ENCODE peak calls at places on chromosome 1, in seven cellular contexts. One of them, this sample, is unnamed.

GRCh38 chr1:205936316-205936715 is 6.9 kb downstream of the SLC26A9 start:
- DNase-seq in Jurkat, Clone E6-1: no peak
- DNase-seq in NCI-H774: no peak
- DNase-seq in COR-L47: no peak
- DNase-seq in Right ventricle myocardium superior: no peak
- DNase-seq in neuronal stem cell: no peak
- DNase-seq in endothelial cell: no peak
- DNase-seq in this sample: no peak

GRCh38 chr1:31218705-31219104 is 21.0 kb downstream of the NKAIN1 start:
- DNase-seq in Right ventricle myocardium superior: no peak
- DNase-seq in Jurkat, Clone E6-1: no peak
- DNase-seq in COR-L47: no peak
- DNase-seq in endothelial cell: no peak
- DNase-seq in neuronal stem cell: no peak
- DNase-seq in NCI-H774: no peak
- DNase-seq in this sample: no peak

GRCh38 chr1:46153228-46153627 is 20.8 kb upstream of the PIK3R3 start:
- DNase-seq in Right ventricle myocardium superior: no peak
- DNase-seq in NCI-H774: no peak
- DNase-seq in endothelial cell: no peak
- DNase-seq in neuronal stem cell: no peak
- DNase-seq in COR-L47: no peak
- DNase-seq in Jurkat, Clone E6-1: no peak
- DNase-seq in this sample: no peak

GRCh38 chr1:162276493-162276892 is 100.2 kb downstream of the SPATA46 start:
- DNase-seq in endothelial cell: no peak
- DNase-seq in Jurkat, Clone E6-1: peak
- DNase-seq in COR-L47: peak
- DNase-seq in NCI-H774: no peak
- DNase-seq in neuronal stem cell: no peak
- DNase-seq in Right ventricle myocardium superior: no peak
- DNase-seq in this sample: no peak

GRCh38 chr1:46558141-46558963 is 6.9 kb upstream of the KNCN start:
- DNase-seq in NCI-H774: no peak
- DNase-seq in Jurkat, Clone E6-1: no peak
- DNase-seq in neuronal stem cell: peak
- DNase-seq in COR-L47: no peak
- DNase-seq in endothelial cell: no peak
- DNase-seq in Right ventricle myocardium superior: no peak
- DNase-seq in this sample: no peak

GRCh38 chr1:202014915-202015676 is 4.7 kb downstream of the ELF3 start:
- DNase-seq in Right ventricle myocardium superior: no peak
- DNase-seq in NCI-H774: no peak
- DNase-seq in Jurkat, Clone E6-1: no peak
- DNase-seq in neuronal stem cell: no peak
- DNase-seq in COR-L47: no peak
- DNase-seq in endothelial cell: no peak
- DNase-seq in this sample: no peak

GRCh38 chr1:66244429-66244828 is 289.5 kb upstream of the SGIP1 start:
- DNase-seq in endothelial cell: no peak
- DNase-seq in Jurkat, Clone E6-1: no peak
- DNase-seq in NCI-H774: no peak
- DNase-seq in neuronal stem cell: no peak
- DNase-seq in Right ventricle myocardium superior: no peak
- DNase-seq in COR-L47: no peak
- DNase-seq in this sample: peak

GRCh38 chr1:228487336-228488106 is at the start of gene RNF187:
- DNase-seq in Right ventricle myocardium superior: peak
- DNase-seq in Jurkat, Clone E6-1: no peak
- DNase-seq in endothelial cell: peak
- DNase-seq in NCI-H774: peak
- DNase-seq in neuronal stem cell: no peak
- DNase-seq in COR-L47: peak
- DNase-seq in this sample: peak

GRCh38 chr1:173128737-173129136 is 78.0 kb upstream of the TNFSF18 start:
- DNase-seq in Jurkat, Clone E6-1: no peak
- DNase-seq in NCI-H774: no peak
- DNase-seq in endothelial cell: no peak
- DNase-seq in neuronal stem cell: no peak
- DNase-seq in Right ventricle myocardium superior: no peak
- DNase-seq in COR-L47: no peak
- DNase-seq in this sample: no peak

GRCh38 chr1:172270605-172271004 is 149.9 kb upstream of the C1orf105 start:
- DNase-seq in COR-L47: no peak
- DNase-seq in NCI-H774: no peak
- DNase-seq in neuronal stem cell: no peak
- DNase-seq in Right ventricle myocardium superior: no peak
- DNase-seq in Jurkat, Clone E6-1: no peak
- DNase-seq in endothelial cell: no peak
- DNase-seq in this sample: no peak

GRCh38 chr1:179043907-179044306 is 18.2 kb downstream of the FAM20B start:
- DNase-seq in COR-L47: no peak
- DNase-seq in Right ventricle myocardium superior: no peak
- DNase-seq in Jurkat, Clone E6-1: no peak
- DNase-seq in neuronal stem cell: no peak
- DNase-seq in NCI-H774: no peak
- DNase-seq in endothelial cell: no peak
- DNase-seq in this sample: no peak

GRCh38 chr1:159141584-159142518 is 29.6 kb upstream of the CADM3 start:
- DNase-seq in neuronal stem cell: peak
- DNase-seq in Jurkat, Clone E6-1: no peak
- DNase-seq in endothelial cell: peak
- DNase-seq in Right ventricle myocardium superior: no peak
- DNase-seq in NCI-H774: peak
- DNase-seq in COR-L47: no peak
- DNase-seq in this sample: peak

GRCh38 chr1:164823486-164824279 is 264.7 kb downstream of the PBX1 start:
- DNase-seq in Jurkat, Clone E6-1: no peak
- DNase-seq in neuronal stem cell: no peak
- DNase-seq in NCI-H774: no peak
- DNase-seq in endothelial cell: no peak
- DNase-seq in COR-L47: no peak
- DNase-seq in Right ventricle myocardium superior: peak
- DNase-seq in this sample: no peak

GRCh38 chr1:44031051-44031899 is at the start of gene SLC6A9:
- DNase-seq in neuronal stem cell: peak
- DNase-seq in endothelial cell: peak
- DNase-seq in COR-L47: no peak
- DNase-seq in Jurkat, Clone E6-1: no peak
- DNase-seq in NCI-H774: no peak
- DNase-seq in Right ventricle myocardium superior: peak
- DNase-seq in this sample: peak

GRCh38 chr1:107196973-107197562 is 56.2 kb downstream of the NTNG1 start:
- DNase-seq in NCI-H774: no peak
- DNase-seq in endothelial cell: peak
- DNase-seq in Right ventricle myocardium superior: no peak
- DNase-seq in neuronal stem cell: peak
- DNase-seq in Jurkat, Clone E6-1: peak
- DNase-seq in COR-L47: peak
- DNase-seq in this sample: peak

GRCh38 chr1:219812491-219813221 is 115.7 kb downstream of the SLC30A10 start:
- DNase-seq in neuronal stem cell: peak
- DNase-seq in Jurkat, Clone E6-1: peak
- DNase-seq in Right ventricle myocardium superior: no peak
- DNase-seq in endothelial cell: peak
- DNase-seq in NCI-H774: peak
- DNase-seq in COR-L47: peak
- DNase-seq in this sample: peak

GRCh38 chr1:232547938-232548484 is 81.9 kb downstream of the SIPA1L2 start:
- DNase-seq in neuronal stem cell: no peak
- DNase-seq in Right ventricle myocardium superior: no peak
- DNase-seq in endothelial cell: no peak
- DNase-seq in COR-L47: no peak
- DNase-seq in Jurkat, Clone E6-1: no peak
- DNase-seq in NCI-H774: peak
- DNase-seq in this sample: no peak

GRCh38 chr1:107309962-107310361 is 169.1 kb downstream of the NTNG1 start:
- DNase-seq in COR-L47: no peak
- DNase-seq in Jurkat, Clone E6-1: no peak
- DNase-seq in endothelial cell: no peak
- DNase-seq in NCI-H774: no peak
- DNase-seq in neuronal stem cell: no peak
- DNase-seq in Right ventricle myocardium superior: no peak
- DNase-seq in this sample: no peak

This sample was measured in nephron progenitor cell.